ENCODE peak calls at places on chromosome 9, in four cellular contexts. K, E, R and O are unnamed samples.

GRCh38 chr9:128192601-128193371 is 1.4 kb upstream of the CIZ1 start:
- DNase-seq in K (peak; percentile 30), E (no peak), R (peak; percentile 69), O (peak; percentile 60)

GRCh38 chr9:135671591-135672041 is 8.5 kb downstream of the LCN9 start:
- DNase-seq in K (peak; percentile 73), E (no peak), R (no peak), O (no peak)

GRCh38 chr9:37998881-37999311 is 70.1 kb downstream of the SHB start:
- DNase-seq in K (no peak), E (no peak), R (no peak), O (no peak)

GRCh38 chr9:112601646-112602045 is 115.0 kb downstream of the KIAA1958 start:
- DNase-seq in K (no peak), E (no peak), R (peak; percentile 7), O (no peak)

GRCh38 chr9:72524820-72525539 is 3.6 kb downstream of the TMC1 start:
- DNase-seq in K (no peak), E (no peak), R (peak; percentile 97), O (no peak)

GRCh38 chr9:16727452-16728127 is 142.9 kb downstream of the BNC2 start:
- DNase-seq in K (no peak), E (no peak), R (no peak), O (no peak)

GRCh38 chr9:37407468-37407867 is 15.0 kb upstream of the GRHPR start:
- DNase-seq in K (no peak), E (no peak), R (no peak), O (no peak)

GRCh38 chr9:72294952-72295351 is 70.1 kb downstream of the ZFAND5 start:
- DNase-seq in K (no peak), E (no peak), R (no peak), O (no peak)

GRCh38 chr9:16425572-16425971 is 444.9 kb downstream of the BNC2 start:
- DNase-seq in K (no peak), E (no peak), R (no peak), O (no peak)

GRCh38 chr9:97986466-97986865 is 3.3 kb downstream of the ANP32B start:
- DNase-seq in K (no peak), E (no peak), R (no peak), O (no peak)

GRCh38 chr9:89374176-89374575 is 55.9 kb downstream of the SECISBP2 start:
- DNase-seq in K (no peak), E (no peak), R (no peak), O (no peak)

GRCh38 chr9:126206099-126206498 is 120.5 kb upstream of the MVB12B start:
- DNase-seq in K (no peak), E (no peak), R (no peak), O (no peak)

GRCh38 chr9:126211441-126212074 is 115.1 kb upstream of the MVB12B start:
- DNase-seq in K (no peak), E (no peak), R (no peak), O (no peak)

GRCh38 chr9:126205260-126205659 is 121.4 kb upstream of the MVB12B start:
- DNase-seq in K (no peak), E (no peak), R (no peak), O (no peak)

GRCh38 chr9:126207256-126207655 is 119.4 kb upstream of the MVB12B start:
- DNase-seq in K (no peak), E (no peak), R (no peak), O (no peak)

DNA sequence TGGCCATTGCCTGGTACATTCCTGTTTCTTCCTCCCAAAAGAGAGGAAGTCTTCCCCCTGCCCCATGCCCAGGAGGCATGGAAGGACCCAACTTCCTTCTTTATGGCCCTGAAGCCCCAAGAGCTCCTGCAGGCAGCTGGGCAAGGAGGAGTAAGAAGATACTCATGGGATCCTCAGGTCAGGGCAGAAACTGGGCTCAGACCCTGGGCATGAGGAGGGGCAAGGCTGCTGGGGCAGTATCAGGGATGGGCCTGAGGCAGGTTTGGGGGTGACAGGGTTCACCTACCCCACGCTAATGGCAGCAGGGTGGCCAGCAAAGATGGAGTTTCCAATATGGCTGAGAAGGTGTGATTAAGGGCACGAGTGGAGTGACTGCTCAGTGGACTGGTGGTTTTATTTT is 118.3 kb upstream of the MVB12B start:
- DNase-seq in K (no peak), E (no peak), R (no peak), O (no peak)
- TF ChIP-seq CTCF in K (no peak), E (no peak), R (no peak), O (no peak)

DNA sequence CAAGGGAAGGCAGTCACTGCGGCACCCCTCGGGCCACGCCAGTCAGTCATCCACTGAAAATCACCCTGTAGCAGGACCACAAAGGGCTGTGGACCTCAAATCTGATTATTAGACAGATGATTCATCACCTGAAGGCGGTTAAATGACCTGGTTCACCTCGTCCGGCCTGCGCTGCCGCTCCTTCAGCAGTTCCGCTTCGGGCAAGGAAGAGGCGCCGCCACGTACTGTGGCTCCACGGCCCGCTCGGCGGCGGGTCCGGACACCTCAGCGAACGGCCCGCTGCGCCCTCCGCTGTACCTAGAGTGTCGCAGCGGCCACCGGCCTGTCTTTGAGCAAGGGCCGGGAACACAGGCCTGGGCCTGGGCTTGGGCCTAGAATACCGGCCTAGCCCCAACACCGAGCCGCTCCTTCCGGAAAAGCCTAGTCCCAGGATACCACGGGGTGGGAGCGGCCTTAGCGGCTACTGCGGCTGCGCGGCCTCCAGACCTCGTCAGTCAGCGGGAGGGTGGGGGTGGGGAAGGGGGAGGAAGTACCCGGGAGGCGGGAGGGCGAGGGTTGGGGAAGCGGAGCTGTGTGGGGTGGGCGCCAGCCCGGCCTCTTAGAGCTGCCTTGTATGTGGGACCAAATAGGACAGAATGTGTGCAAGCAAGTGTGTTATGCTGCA is at the start of gene KLHL9:
- DNase-seq in K (peak; percentile 91), E (peak; percentile 79), R (peak; percentile 61), O (peak; percentile 76)
- TF ChIP-seq CTCF in K (no peak), E (no peak), R (no peak), O (no peak)

GRCh38 chr9:134594376-134594941 is 47.1 kb upstream of the COL5A1 start:
- DNase-seq in K (no peak), E (no peak), R (no peak), O (no peak)
- TF ChIP-seq CTCF in K (no peak), E (no peak), R (no peak), O (no peak)

DNA sequence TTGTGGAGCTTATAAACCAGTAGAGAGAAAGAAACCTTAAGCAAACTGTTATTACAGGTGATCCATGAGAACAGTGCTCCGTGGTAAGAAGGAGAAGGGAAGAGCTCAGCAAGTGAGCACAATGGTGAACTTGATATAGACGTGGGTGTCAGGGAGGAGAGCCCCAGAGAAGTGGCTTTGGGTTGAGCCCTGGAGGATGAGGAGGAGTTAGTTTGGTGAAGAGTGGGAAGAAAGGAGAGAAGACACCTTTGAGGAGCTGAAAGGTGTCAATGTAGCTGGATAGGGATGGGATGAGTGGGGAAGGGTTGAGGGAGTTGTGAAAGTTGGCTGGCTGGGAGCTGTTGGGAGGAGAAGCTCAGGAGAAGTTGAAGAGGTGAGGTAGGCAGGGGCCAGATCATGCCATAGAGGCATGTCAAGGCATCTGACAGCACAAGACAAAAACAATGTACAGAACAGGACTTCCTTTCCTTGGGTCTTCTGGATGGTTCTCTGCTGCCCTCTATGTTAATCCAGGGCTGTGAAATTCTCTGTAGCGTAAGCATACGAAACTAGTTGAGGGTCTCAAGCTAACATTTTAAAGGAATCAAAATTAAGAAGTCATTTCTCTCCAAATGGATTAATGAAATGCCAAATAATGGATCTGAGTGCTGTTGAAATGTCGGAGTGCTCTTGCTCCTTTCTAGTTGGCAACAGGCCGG is 501.9 kb downstream of the KDM4C start:
- DNase-seq in K (no peak), E (no peak), R (no peak), O (no peak)
- TF ChIP-seq CTCF in K (no peak), E (no peak), R (no peak), O (no peak)